ENCODE peak calls at places on chromosomes 7 and 10, in four cellular contexts. One of them, this sample, is unnamed.

GRCh38 chr10:69220041-69220451 is at the start of gene HKDC1:
- DNase-seq in stimulated activated CD4-positive, alpha-beta T cell treated with anti-CD3 and anti-CD28 coated beads, Interleukin-15, amount 100 ng/mL, for 1 hour: no peak
- DNase-seq in NCI-H2081: no peak
- DNase-seq in AG09309: no peak
- DNase-seq in this sample: no peak

GRCh38 chr7:138226001-138226476 is 149.8 kb downstream of the AKR1D1 start:
- DNase-seq in NCI-H2081: peak; percentile 34
- DNase-seq in AG09309: no peak
- DNase-seq in stimulated activated CD4-positive, alpha-beta T cell treated with anti-CD3 and anti-CD28 coated beads, Interleukin-15, amount 100 ng/mL, for 1 hour: no peak
- DNase-seq in this sample: no peak

GRCh38 chr7:2663121-2663886 is 24.7 kb upstream of the AMZ1 start:
- DNase-seq in NCI-H2081: no peak
- DNase-seq in stimulated activated CD4-positive, alpha-beta T cell treated with anti-CD3 and anti-CD28 coated beads, Interleukin-15, amount 100 ng/mL, for 1 hour: no peak
- DNase-seq in AG09309: no peak
- DNase-seq in this sample: no peak

GRCh38 chr10:75404023-75404334 is 2.4 kb upstream of the ZNF503 start:
- DNase-seq in NCI-H2081: no peak
- DNase-seq in stimulated activated CD4-positive, alpha-beta T cell treated with anti-CD3 and anti-CD28 coated beads, Interleukin-15, amount 100 ng/mL, for 1 hour: no peak
- DNase-seq in AG09309: no peak
- DNase-seq in this sample: no peak

GRCh38 chr10:74432841-74433594 is 282.0 kb downstream of the ADK start:
- DNase-seq in AG09309: peak; percentile 39
- DNase-seq in stimulated activated CD4-positive, alpha-beta T cell treated with anti-CD3 and anti-CD28 coated beads, Interleukin-15, amount 100 ng/mL, for 1 hour: no peak
- DNase-seq in NCI-H2081: no peak
- DNase-seq in this sample: no peak

GRCh38 chr10:132451506-132452215 is 54.7 kb downstream of the PWWP2B start:
- DNase-seq in AG09309: no peak
- DNase-seq in stimulated activated CD4-positive, alpha-beta T cell treated with anti-CD3 and anti-CD28 coated beads, Interleukin-15, amount 100 ng/mL, for 1 hour: no peak
- DNase-seq in NCI-H2081: no peak
- DNase-seq in this sample: no peak

GRCh38 chr7:73606801-73607691 is 17.3 kb downstream of the MLXIPL start:
- DNase-seq in stimulated activated CD4-positive, alpha-beta T cell treated with anti-CD3 and anti-CD28 coated beads, Interleukin-15, amount 100 ng/mL, for 1 hour: peak; percentile 54
- DNase-seq in NCI-H2081: peak; percentile 38
- DNase-seq in AG09309: no peak
- DNase-seq in this sample: peak; percentile 60

GRCh38 chr7:96021533-96021932 is 249.2 kb downstream of the DYNC1I1 start:
- DNase-seq in stimulated activated CD4-positive, alpha-beta T cell treated with anti-CD3 and anti-CD28 coated beads, Interleukin-15, amount 100 ng/mL, for 1 hour: no peak
- DNase-seq in NCI-H2081: no peak
- DNase-seq in AG09309: peak; percentile 7
- DNase-seq in this sample: no peak

GRCh38 chr7:41046778-41047177 is 656.1 kb downstream of the INHBA start:
- DNase-seq in stimulated activated CD4-positive, alpha-beta T cell treated with anti-CD3 and anti-CD28 coated beads, Interleukin-15, amount 100 ng/mL, for 1 hour: no peak
- DNase-seq in AG09309: no peak
- DNase-seq in NCI-H2081: no peak
- DNase-seq in this sample: no peak

GRCh38 chr10:101624526-101625102 is 36.5 kb downstream of the DPCD start:
- DNase-seq in AG09309: no peak
- DNase-seq in stimulated activated CD4-positive, alpha-beta T cell treated with anti-CD3 and anti-CD28 coated beads, Interleukin-15, amount 100 ng/mL, for 1 hour: no peak
- DNase-seq in NCI-H2081: no peak
- DNase-seq in this sample: no peak

GRCh38 chr7:17043012-17043877 is 161.5 kb upstream of the AGR3 start:
- DNase-seq in AG09309: no peak
- DNase-seq in stimulated activated CD4-positive, alpha-beta T cell treated with anti-CD3 and anti-CD28 coated beads, Interleukin-15, amount 100 ng/mL, for 1 hour: no peak
- DNase-seq in NCI-H2081: no peak
- DNase-seq in this sample: no peak

GRCh38 chr7:88226886-88227516 is 7.2 kb upstream of the SRI start:
- DNase-seq in AG09309: no peak
- DNase-seq in NCI-H2081: no peak
- DNase-seq in stimulated activated CD4-positive, alpha-beta T cell treated with anti-CD3 and anti-CD28 coated beads, Interleukin-15, amount 100 ng/mL, for 1 hour: no peak
- DNase-seq in this sample: no peak

GRCh38 chr10:26779176-26779860 is 81.4 kb downstream of the ABI1 start:
- DNase-seq in AG09309: no peak
- DNase-seq in NCI-H2081: no peak
- DNase-seq in stimulated activated CD4-positive, alpha-beta T cell treated with anti-CD3 and anti-CD28 coated beads, Interleukin-15, amount 100 ng/mL, for 1 hour: no peak
- DNase-seq in this sample: no peak

GRCh38 chr7:71429116-71429515 is 297.2 kb downstream of the GALNT17 start:
- DNase-seq in stimulated activated CD4-positive, alpha-beta T cell treated with anti-CD3 and anti-CD28 coated beads, Interleukin-15, amount 100 ng/mL, for 1 hour: no peak
- DNase-seq in AG09309: no peak
- DNase-seq in NCI-H2081: no peak
- DNase-seq in this sample: no peak

GRCh38 chr10:114336823-114337509 is 67.3 kb downstream of the AFAP1L2 start:
- DNase-seq in stimulated activated CD4-positive, alpha-beta T cell treated with anti-CD3 and anti-CD28 coated beads, Interleukin-15, amount 100 ng/mL, for 1 hour: no peak
- DNase-seq in AG09309: no peak
- DNase-seq in NCI-H2081: no peak
- DNase-seq in this sample: no peak

GRCh38 chr7:21869785-21870402 is 75.8 kb downstream of the CDCA7L start:
- DNase-seq in stimulated activated CD4-positive, alpha-beta T cell treated with anti-CD3 and anti-CD28 coated beads, Interleukin-15, amount 100 ng/mL, for 1 hour: no peak
- DNase-seq in AG09309: no peak
- DNase-seq in NCI-H2081: no peak
- DNase-seq in this sample: no peak

GRCh38 chr10:17200035-17200884 is 1.2 kb downstream of the TRDMT1 start:
- DNase-seq in NCI-H2081: no peak
- DNase-seq in stimulated activated CD4-positive, alpha-beta T cell treated with anti-CD3 and anti-CD28 coated beads, Interleukin-15, amount 100 ng/mL, for 1 hour: no peak
- DNase-seq in AG09309: no peak
- DNase-seq in this sample: no peak

GRCh38 chr10:33952692-33953360 is 618.4 kb upstream of the NRP1 start:
- DNase-seq in AG09309: no peak
- DNase-seq in stimulated activated CD4-positive, alpha-beta T cell treated with anti-CD3 and anti-CD28 coated beads, Interleukin-15, amount 100 ng/mL, for 1 hour: no peak
- DNase-seq in NCI-H2081: no peak
- DNase-seq in this sample: no peak

GRCh38 chr10:1706711-1707110 is 30.6 kb downstream of the ADARB2 start:
- DNase-seq in stimulated activated CD4-positive, alpha-beta T cell treated with anti-CD3 and anti-CD28 coated beads, Interleukin-15, amount 100 ng/mL, for 1 hour: no peak
- DNase-seq in AG09309: no peak
- DNase-seq in NCI-H2081: no peak
- DNase-seq in this sample: no peak

GRCh38 chr7:36870625-36871354 is 146.5 kb upstream of the AOAH start:
- DNase-seq in AG09309: no peak
- DNase-seq in stimulated activated CD4-positive, alpha-beta T cell treated with anti-CD3 and anti-CD28 coated beads, Interleukin-15, amount 100 ng/mL, for 1 hour: no peak
- DNase-seq in NCI-H2081: no peak
- DNase-seq in this sample: no peak

GRCh38 chr7:139828880-139829653 is at the start of gene TBXAS1:
- DNase-seq in stimulated activated CD4-positive, alpha-beta T cell treated with anti-CD3 and anti-CD28 coated beads, Interleukin-15, amount 100 ng/mL, for 1 hour: no peak
- DNase-seq in NCI-H2081: no peak
- DNase-seq in AG09309: no peak
- DNase-seq in this sample: no peak

GRCh38 chr10:103640436-103641181 is 147.1 kb downstream of the NEURL1 start:
- DNase-seq in stimulated activated CD4-positive, alpha-beta T cell treated with anti-CD3 and anti-CD28 coated beads, Interleukin-15, amount 100 ng/mL, for 1 hour: no peak
- DNase-seq in NCI-H2081: no peak
- DNase-seq in AG09309: no peak
- DNase-seq in this sample: no peak

GRCh38 chr10:5913736-5914135 is 23.7 kb downstream of the FBH1 start:
- DNase-seq in AG09309: no peak
- DNase-seq in stimulated activated CD4-positive, alpha-beta T cell treated with anti-CD3 and anti-CD28 coated beads, Interleukin-15, amount 100 ng/mL, for 1 hour: no peak
- DNase-seq in NCI-H2081: no peak
- DNase-seq in this sample: no peak

GRCh38 chr10:62980697-62981495 is 152.2 kb upstream of the NRBF2 start:
- DNase-seq in stimulated activated CD4-positive, alpha-beta T cell treated with anti-CD3 and anti-CD28 coated beads, Interleukin-15, amount 100 ng/mL, for 1 hour: no peak
- DNase-seq in AG09309: no peak
- DNase-seq in NCI-H2081: no peak
- DNase-seq in this sample: peak; percentile 8

GRCh38 chr10:102492983-102493382 is 9.5 kb downstream of the ACTR1A start:
- DNase-seq in AG09309: no peak
- DNase-seq in stimulated activated CD4-positive, alpha-beta T cell treated with anti-CD3 and anti-CD28 coated beads, Interleukin-15, amount 100 ng/mL, for 1 hour: no peak
- DNase-seq in NCI-H2081: no peak
- DNase-seq in this sample: no peak

GRCh38 chr10:1778570-1778969 is 41.2 kb upstream of the ADARB2 start:
- DNase-seq in NCI-H2081: no peak
- DNase-seq in stimulated activated CD4-positive, alpha-beta T cell treated with anti-CD3 and anti-CD28 coated beads, Interleukin-15, amount 100 ng/mL, for 1 hour: no peak
- DNase-seq in AG09309: no peak
- DNase-seq in this sample: no peak

GRCh38 chr10:132506711-132507466 is 30.7 kb upstream of the INPP5A start:
- DNase-seq in AG09309: peak; percentile 57
- DNase-seq in NCI-H2081: no peak
- DNase-seq in stimulated activated CD4-positive, alpha-beta T cell treated with anti-CD3 and anti-CD28 coated beads, Interleukin-15, amount 100 ng/mL, for 1 hour: no peak
- DNase-seq in this sample: no peak

GRCh38 chr10:78664929-78665525 is 403.7 kb upstream of the ZMIZ1 start:
- DNase-seq in NCI-H2081: no peak
- DNase-seq in AG09309: no peak
- DNase-seq in stimulated activated CD4-positive, alpha-beta T cell treated with anti-CD3 and anti-CD28 coated beads, Interleukin-15, amount 100 ng/mL, for 1 hour: no peak
- DNase-seq in this sample: no peak

GRCh38 chr10:33163941-33164824 is 170.3 kb downstream of the NRP1 start:
- DNase-seq in stimulated activated CD4-positive, alpha-beta T cell treated with anti-CD3 and anti-CD28 coated beads, Interleukin-15, amount 100 ng/mL, for 1 hour: no peak
- DNase-seq in NCI-H2081: no peak
- DNase-seq in AG09309: no peak
- DNase-seq in this sample: no peak

GRCh38 chr7:131557521-131558385 is 1.3 kb upstream of the PODXL start:
- DNase-seq in NCI-H2081: no peak
- DNase-seq in AG09309: no peak
- DNase-seq in stimulated activated CD4-positive, alpha-beta T cell treated with anti-CD3 and anti-CD28 coated beads, Interleukin-15, amount 100 ng/mL, for 1 hour: no peak
- DNase-seq in this sample: no peak

GRCh38 chr10:132347211-132347930 is 15.4 kb downstream of the LRRC27 start:
- DNase-seq in stimulated activated CD4-positive, alpha-beta T cell treated with anti-CD3 and anti-CD28 coated beads, Interleukin-15, amount 100 ng/mL, for 1 hour: no peak
- DNase-seq in NCI-H2081: no peak
- DNase-seq in AG09309: no peak
- DNase-seq in this sample: no peak

GRCh38 chr10:32237644-32238345 is 109.2 kb downstream of the EPC1 start:
- DNase-seq in stimulated activated CD4-positive, alpha-beta T cell treated with anti-CD3 and anti-CD28 coated beads, Interleukin-15, amount 100 ng/mL, for 1 hour: no peak
- DNase-seq in AG09309: peak; percentile 37
- DNase-seq in NCI-H2081: no peak
- DNase-seq in this sample: no peak

GRCh38 chr10:59064759-59065498 is 111.5 kb upstream of the PHYHIPL start:
- DNase-seq in NCI-H2081: no peak
- DNase-seq in stimulated activated CD4-positive, alpha-beta T cell treated with anti-CD3 and anti-CD28 coated beads, Interleukin-15, amount 100 ng/mL, for 1 hour: no peak
- DNase-seq in AG09309: no peak
- DNase-seq in this sample: no peak

GRCh38 chr7:411677-412312 is 107.9 kb downstream of the PDGFA start:
- DNase-seq in NCI-H2081: no peak
- DNase-seq in AG09309: no peak
- DNase-seq in stimulated activated CD4-positive, alpha-beta T cell treated with anti-CD3 and anti-CD28 coated beads, Interleukin-15, amount 100 ng/mL, for 1 hour: no peak
- DNase-seq in this sample: no peak

GRCh38 chr7:33773053-33773452 is 132.3 kb upstream of the BMPER start:
- DNase-seq in NCI-H2081: no peak
- DNase-seq in AG09309: no peak
- DNase-seq in stimulated activated CD4-positive, alpha-beta T cell treated with anti-CD3 and anti-CD28 coated beads, Interleukin-15, amount 100 ng/mL, for 1 hour: no peak
- DNase-seq in this sample: no peak

GRCh38 chr10:70132098-70133029 is at the start of gene AIFM2:
- DNase-seq in AG09309: peak; percentile 14
- DNase-seq in stimulated activated CD4-positive, alpha-beta T cell treated with anti-CD3 and anti-CD28 coated beads, Interleukin-15, amount 100 ng/mL, for 1 hour: peak; percentile 11
- DNase-seq in NCI-H2081: peak; percentile 36
- DNase-seq in this sample: peak; percentile 7

GRCh38 chr10:23980054-23980453 is 228.9 kb upstream of the KIAA1217 start:
- DNase-seq in AG09309: no peak
- DNase-seq in stimulated activated CD4-positive, alpha-beta T cell treated with anti-CD3 and anti-CD28 coated beads, Interleukin-15, amount 100 ng/mL, for 1 hour: no peak
- DNase-seq in NCI-H2081: no peak
- DNase-seq in this sample: no peak

GRCh38 chr10:132464256-132465192 is 67.5 kb downstream of the PWWP2B start:
- DNase-seq in NCI-H2081: no peak
- DNase-seq in stimulated activated CD4-positive, alpha-beta T cell treated with anti-CD3 and anti-CD28 coated beads, Interleukin-15, amount 100 ng/mL, for 1 hour: no peak
- DNase-seq in AG09309: no peak
- DNase-seq in this sample: no peak